ENCODE peak calls at places on chromosomes 1 and 21, in five cellular contexts. One of them, this sample, is unnamed.
A peak's percentile ranks its signal among the peaks of the same experiment; 100 is the strongest.

GRCh38 chr1:156070523-156070922 is 9.6 kb downstream of the RAB25 start:
- DNase-seq in ureter: no peak
- DNase-seq in AG08396: no peak
- DNase-seq in Panc1: no peak
- DNase-seq in aorta: no peak
- DNase-seq in this sample: no peak

GRCh38 chr1:154607084-154607747 is 770 bp downstream of the ADAR start:
- DNase-seq in aorta: no peak
- DNase-seq in Panc1: no peak
- DNase-seq in ureter: no peak
- DNase-seq in AG08396: no peak
- DNase-seq in this sample: no peak

GRCh38 chr1:115062542-115063004 is 26.7 kb downstream of the TSPAN2 start:
- DNase-seq in AG08396: no peak
- DNase-seq in ureter: peak; percentile 91
- DNase-seq in aorta: peak; percentile 77
- DNase-seq in Panc1: no peak
- DNase-seq in this sample: no peak

GRCh38 chr1:27166351-27166802 is 11.5 kb upstream of the SLC9A1 start:
- DNase-seq in AG08396: no peak
- DNase-seq in ureter: no peak
- DNase-seq in Panc1: no peak
- DNase-seq in aorta: no peak
- DNase-seq in this sample: no peak

GRCh38 chr1:156760796-156761104 is 6.6 kb upstream of the PRCC start:
- DNase-seq in AG08396: no peak
- DNase-seq in aorta: no peak
- DNase-seq in ureter: no peak
- DNase-seq in Panc1: no peak
- DNase-seq in this sample: no peak

GRCh38 chr1:117630423-117630998 is 24.7 kb downstream of the TENT5C start:
- DNase-seq in aorta: no peak
- DNase-seq in AG08396: no peak
- DNase-seq in Panc1: no peak
- DNase-seq in ureter: no peak
- DNase-seq in this sample: no peak

GRCh38 chr21:22211943-22212342 is 1213.7 kb downstream of the NCAM2 start:
- DNase-seq in ureter: no peak
- DNase-seq in AG08396: no peak
- DNase-seq in aorta: no peak
- DNase-seq in Panc1: no peak
- DNase-seq in this sample: no peak

GRCh38 chr1:246165826-246166709 is 341.0 kb downstream of the SMYD3 start:
- DNase-seq in AG08396: no peak
- DNase-seq in aorta: no peak
- DNase-seq in Panc1: no peak
- DNase-seq in ureter: peak; percentile 61
- DNase-seq in this sample: no peak

GRCh38 chr1:169288011-169288414 is 79.6 kb downstream of the NME7 start:
- DNase-seq in ureter: no peak
- DNase-seq in Panc1: no peak
- DNase-seq in aorta: no peak
- DNase-seq in AG08396: peak; percentile 9
- DNase-seq in this sample: no peak

GRCh38 chr1:165114022-165114888 is 242.3 kb downstream of the LMX1A start:
- DNase-seq in ureter: peak; percentile 52
- DNase-seq in Panc1: peak; percentile 61
- DNase-seq in aorta: no peak
- DNase-seq in AG08396: peak; percentile 34
- DNase-seq in this sample: no peak

GRCh38 chr1:37034301-37035013 is at the start of gene GRIK3:
- DNase-seq in Panc1: no peak
- DNase-seq in ureter: no peak
- DNase-seq in aorta: no peak
- DNase-seq in AG08396: no peak
- DNase-seq in this sample: no peak

GRCh38 chr1:18109756-18110597 is 2.4 kb downstream of the IGSF21 start:
- DNase-seq in AG08396: no peak
- DNase-seq in Panc1: no peak
- DNase-seq in aorta: peak; percentile 81
- DNase-seq in ureter: peak; percentile 68
- DNase-seq in this sample: no peak

GRCh38 chr1:178371236-178371635 is 125.5 kb downstream of the CLEC20A start:
- DNase-seq in aorta: no peak
- DNase-seq in ureter: no peak
- DNase-seq in AG08396: no peak
- DNase-seq in Panc1: no peak
- DNase-seq in this sample: no peak

GRCh38 chr1:42419449-42419848 is 36.4 kb downstream of the ZMYND12 start:
- DNase-seq in Panc1: no peak
- DNase-seq in ureter: no peak
- DNase-seq in aorta: no peak
- DNase-seq in AG08396: no peak
- DNase-seq in this sample: no peak

GRCh38 chr1:216894499-216894898 is 171.3 kb upstream of the ESRRG start:
- DNase-seq in aorta: no peak
- DNase-seq in Panc1: no peak
- DNase-seq in ureter: no peak
- DNase-seq in AG08396: no peak
- DNase-seq in this sample: no peak

GRCh38 chr1:150486966-150487762 is at the start of gene TARS2:
- DNase-seq in ureter: peak; percentile 98
- DNase-seq in Panc1: peak; percentile 96
- DNase-seq in AG08396: peak; percentile 94
- DNase-seq in aorta: peak; percentile 95
- DNase-seq in this sample: peak; percentile 94

GRCh38 chr1:226806988-226807387 is 63.4 kb upstream of the PSEN2 start:
- DNase-seq in aorta: no peak
- DNase-seq in ureter: no peak
- DNase-seq in AG08396: no peak
- DNase-seq in Panc1: no peak
- DNase-seq in this sample: no peak

GRCh38 chr21:36661511-36662309 is 37.2 kb upstream of the SIM2 start:
- DNase-seq in aorta: no peak
- DNase-seq in ureter: no peak
- DNase-seq in Panc1: no peak
- DNase-seq in AG08396: peak; percentile 53
- DNase-seq in this sample: no peak

GRCh38 chr21:24204641-24205040 is 1402.6 kb downstream of the MRPL39 start:
- DNase-seq in AG08396: no peak
- DNase-seq in Panc1: no peak
- DNase-seq in aorta: no peak
- DNase-seq in ureter: no peak
- DNase-seq in this sample: no peak

GRCh38 chr1:160665330-160666078 is 18.7 kb upstream of the SLAMF1 start:
- DNase-seq in AG08396: no peak
- DNase-seq in Panc1: no peak
- DNase-seq in aorta: peak; percentile 80
- DNase-seq in ureter: no peak
- DNase-seq in this sample: no peak

GRCh38 chr1:181073638-181074037 is 14.9 kb upstream of the IER5 start:
- DNase-seq in aorta: no peak
- DNase-seq in Panc1: no peak
- DNase-seq in AG08396: no peak
- DNase-seq in ureter: no peak
- DNase-seq in this sample: no peak

GRCh38 chr1:55539652-55540512 is 324.7 kb upstream of the USP24 start:
- DNase-seq in aorta: no peak
- DNase-seq in Panc1: no peak
- DNase-seq in AG08396: no peak
- DNase-seq in ureter: no peak
- DNase-seq in this sample: no peak

GRCh38 chr1:106659490-106660244 is 396.8 kb upstream of the PRMT6 start:
- DNase-seq in Panc1: no peak
- DNase-seq in aorta: no peak
- DNase-seq in AG08396: no peak
- DNase-seq in ureter: no peak
- DNase-seq in this sample: no peak

GRCh38 chr1:42206164-42206563 is 41.6 kb upstream of the GUCA2A start:
- DNase-seq in AG08396: no peak
- DNase-seq in aorta: no peak
- DNase-seq in ureter: peak; percentile 54
- DNase-seq in Panc1: no peak
- DNase-seq in this sample: no peak

GRCh38 chr1:26799479-26800133 is 11.9 kb downstream of the PIGV start:
- DNase-seq in AG08396: peak; percentile 82
- DNase-seq in ureter: peak; percentile 59
- DNase-seq in Panc1: no peak
- DNase-seq in aorta: peak; percentile 65
- DNase-seq in this sample: no peak

GRCh38 chr1:233993651-233994050 is 89.2 kb downstream of the SLC35F3 start:
- DNase-seq in Panc1: peak; percentile 72
- DNase-seq in AG08396: no peak
- DNase-seq in aorta: no peak
- DNase-seq in ureter: no peak
- DNase-seq in this sample: no peak

GRCh38 chr1:95117207-95118018 is at the start of gene TLCD4:
- DNase-seq in AG08396: peak; percentile 80
- DNase-seq in aorta: peak; percentile 68
- DNase-seq in ureter: peak; percentile 51
- DNase-seq in Panc1: no peak
- DNase-seq in this sample: peak; percentile 76

GRCh38 chr21:31397515-31397926 is 53.5 kb upstream of the TIAM1 start:
- DNase-seq in aorta: no peak
- DNase-seq in ureter: no peak
- DNase-seq in AG08396: no peak
- DNase-seq in Panc1: no peak
- DNase-seq in this sample: no peak

GRCh38 chr1:90155721-90156487 is 161.0 kb downstream of the ZNF326 start:
- DNase-seq in Panc1: no peak
- DNase-seq in AG08396: no peak
- DNase-seq in aorta: no peak
- DNase-seq in ureter: no peak
- DNase-seq in this sample: no peak

GRCh38 chr1:178768423-178768822 is 43.4 kb downstream of the RALGPS2 start:
- DNase-seq in Panc1: peak; percentile 32
- DNase-seq in ureter: no peak
- DNase-seq in AG08396: peak; percentile 16
- DNase-seq in aorta: no peak
- DNase-seq in this sample: no peak

GRCh38 chr1:110890474-110891196 is 17.7 kb downstream of the CD53 start:
- DNase-seq in AG08396: no peak
- DNase-seq in Panc1: no peak
- DNase-seq in ureter: no peak
- DNase-seq in aorta: no peak
- DNase-seq in this sample: no peak

GRCh38 chr1:159964144-159964543 is 10.1 kb upstream of the SLAMF9 start:
- DNase-seq in ureter: no peak
- DNase-seq in aorta: no peak
- DNase-seq in Panc1: no peak
- DNase-seq in AG08396: no peak
- DNase-seq in this sample: no peak

GRCh38 chr1:49397086-49397485 is 620.4 kb upstream of the BEND5 start:
- DNase-seq in aorta: no peak
- DNase-seq in AG08396: no peak
- DNase-seq in ureter: no peak
- DNase-seq in Panc1: no peak
- DNase-seq in this sample: no peak

GRCh38 chr1:84374991-84375838 is 23.1 kb upstream of the DNASE2B start:
- DNase-seq in AG08396: no peak
- DNase-seq in Panc1: no peak
- DNase-seq in ureter: no peak
- DNase-seq in aorta: no peak
- DNase-seq in this sample: no peak

This sample was measured in type B pancreatic cell.